ENCODE peak calls at places on chromosomes 7 and 10, in four cellular contexts. X is T follicular helper cell, K is EL, R is AG04450. J is an unnamed sample.

GRCh38 chr7:92179393-92179924 is 517 bp upstream of the LRRD1 start:
- DNase-seq in K (no peak), X (no peak), R (no peak), J (peak)

GRCh38 chr7:82542665-82543064 is 99.1 kb upstream of the CACNA2D1 start:
- DNase-seq in X (no peak), K (peak), R (peak), J (no peak)

GRCh38 chr10:114544045-114544659 is 113.9 kb downstream of the ABLIM1 start:
- DNase-seq in K (no peak), R (no peak), X (peak), J (no peak)

GRCh38 chr7:99975782-99976521 is at the start of gene AZGP1:
- DNase-seq in X (no peak), K (peak), R (no peak), J (no peak)

GRCh38 chr10:129090618-129091366 is 376.2 kb upstream of the MGMT start:
- DNase-seq in K (no peak), R (no peak), X (no peak), J (no peak)

GRCh38 chr10:4270116-4270515 is 485.1 kb upstream of the KLF6 start:
- DNase-seq in R (no peak), K (peak), X (no peak), J (no peak)

GRCh38 chr10:47008769-47009168 is 97.5 kb downstream of the PTPN20 start:
- DNase-seq in X (no peak), K (no peak), R (no peak), J (no peak)

GRCh38 chr10:111756541-111757061 is 427.0 kb downstream of the GPAM start:
- DNase-seq in K (peak), X (no peak), R (no peak), J (peak)

GRCh38 chr10:93465806-93466675 is 16.1 kb downstream of the MYOF start:
- DNase-seq in K (peak), X (no peak), R (no peak), J (no peak)

J was measured in GM23338.